ENCODE peak calls at places on chromosomes 4 and X, in five cellular contexts. T is IMR-90, M is mesenchymal stem cell, I is H9, O is H1. B is an unnamed sample.
A peak's percentile ranks its signal among the peaks of the same experiment; 100 is the strongest.

GRCh38 chrX:120604359-120604782 is 470 bp downstream of the MCTS1 start:
- DNase-seq in I (no peak), T (peak; percentile 33), M (peak; percentile 61), O (no peak), B (peak; percentile 4)

GRCh38 chr4:1082215-1083182 is 30.9 kb downstream of the RNF212 start:
- DNase-seq in I (peak; percentile 15), M (peak; percentile 69), T (peak; percentile 70), O (no peak), B (no peak)

GRCh38 chrX:122880952-122881351 is 303.1 kb upstream of the GRIA3 start:
- DNase-seq in M (no peak), I (peak; percentile 26), O (no peak), T (no peak), B (peak; percentile 25)

GRCh38 chrX:131650637-131651410 is 107.0 kb downstream of the OR13H1 start:
- DNase-seq in M (no peak), I (no peak), O (no peak), T (no peak), B (no peak)

GRCh38 chr4:84958434-84958833 is 8.1 kb downstream of the WDFY3 start:
- DNase-seq in T (no peak), M (no peak), O (no peak), I (no peak), B (peak; percentile 21)

GRCh38 chr4:75639124-75639695 is 8.9 kb upstream of the CDKL2 start:
- DNase-seq in T (no peak), M (no peak), I (no peak), O (no peak), B (no peak)

GRCh38 chr4:24121395-24122175 is 231.7 kb upstream of the PPARGC1A start:
- DNase-seq in T (peak; percentile 56), M (peak; percentile 48), O (no peak), I (no peak), B (peak; percentile 16)

GRCh38 chr4:19776929-19777328 is 474.8 kb upstream of the SLIT2 start:
- DNase-seq in T (peak; percentile 17), O (no peak), I (no peak), M (no peak), B (no peak)

GRCh38 chrX:10387011-10387410 is 230.2 kb downstream of the CLCN4 start:
- DNase-seq in M (peak; percentile 46), T (peak; percentile 41), I (no peak), O (no peak), B (peak; percentile 30)

GRCh38 chr4:168498259-168498658 is 1.4 kb downstream of the PALLD start:
- DNase-seq in O (no peak), I (no peak), M (no peak), T (peak; percentile 16), B (no peak)

GRCh38 chrX:30652527-30653414 is 452 bp upstream of the GK start:
- DNase-seq in T (peak; percentile 88), O (peak; percentile 93), I (peak; percentile 96), M (peak; percentile 93), B (peak; percentile 95)

GRCh38 chr4:84050014-84050413 is 449.1 kb downstream of the NKX6-1 start:
- DNase-seq in I (peak; percentile 63), T (no peak), M (no peak), O (no peak), B (peak; percentile 86)

GRCh38 chr4:73343432-73343831 is 60.7 kb upstream of the ALB start:
- DNase-seq in M (no peak), I (no peak), O (no peak), T (no peak), B (peak; percentile 78)

GRCh38 chrX:71532078-71532752 is 689 bp upstream of the OGT start:
- DNase-seq in O (no peak), T (peak; percentile 66), I (no peak), M (peak; percentile 83), B (no peak)

GRCh38 chrX:47748576-47748975 is 88.1 kb upstream of the ZNF81 start:
- DNase-seq in O (no peak), T (no peak), I (no peak), M (no peak), B (no peak)

GRCh38 chrX:20300822-20301221 is 34.1 kb upstream of the RPS6KA3 start:
- DNase-seq in I (no peak), T (no peak), M (no peak), O (no peak), B (peak; percentile 51)

GRCh38 chrX:149365552-149365951 is 139.6 kb downstream of the IDS start:
- DNase-seq in M (no peak), I (no peak), T (no peak), O (no peak), B (no peak)

GRCh38 chr4:3248178-3248480 is 830 bp upstream of the MSANTD1 start:
- DNase-seq in O (no peak), M (no peak), I (no peak), T (no peak), B (no peak)
- H3K18ac ChIP-seq in O (no peak overlapping the region), M (no peak overlapping the region), I (no peak overlapping the region), T (no peak overlapping the region), B (no peak overlapping the region)

GRCh38 chrX:54807524-54808108 is at the start of gene MAGED2:
- DNase-seq in M (peak; percentile 57), T (peak; percentile 16), O (no peak), I (peak; percentile 42), B (peak; percentile 26)
- H4K8ac ChIP-seq in M (peak within 1 kb of the TSS; percentile 15), T (peak within 1 kb of the TSS; percentile 89), O (peak within 1 kb of the TSS; percentile 75), I (no peak within 1 kb of the TSS), B (no peak within 1 kb of the TSS)

DNA sequence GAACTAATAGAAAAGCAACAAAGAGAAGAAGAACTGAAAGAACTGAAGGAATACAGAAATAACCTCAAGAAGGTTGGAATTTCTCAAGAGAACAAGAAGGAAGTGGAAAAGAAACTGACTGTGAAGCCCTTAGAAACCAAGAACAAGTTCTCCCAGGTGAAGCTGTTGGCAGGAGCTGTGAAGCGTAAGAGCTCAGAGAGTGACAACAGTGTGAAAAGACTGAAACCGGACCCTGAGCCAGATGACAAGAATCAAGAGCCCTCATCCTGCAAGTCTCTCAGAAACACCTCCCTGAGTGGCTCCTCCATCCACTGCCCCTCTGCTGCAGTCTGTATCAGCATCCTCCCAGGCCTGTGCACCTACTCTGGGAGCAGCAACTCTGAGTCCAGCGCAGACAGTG is 8.4 kb upstream of the FHDC1 start:
- DNase-seq in I (no peak), M (no peak), T (no peak), O (no peak), B (no peak)
- H2AK5ac ChIP-seq in I (no peak overlapping the region), M (no peak overlapping the region), T (no peak overlapping the region), O (peak overlapping the region; percentile 70), B (no peak overlapping the region)

DNA sequence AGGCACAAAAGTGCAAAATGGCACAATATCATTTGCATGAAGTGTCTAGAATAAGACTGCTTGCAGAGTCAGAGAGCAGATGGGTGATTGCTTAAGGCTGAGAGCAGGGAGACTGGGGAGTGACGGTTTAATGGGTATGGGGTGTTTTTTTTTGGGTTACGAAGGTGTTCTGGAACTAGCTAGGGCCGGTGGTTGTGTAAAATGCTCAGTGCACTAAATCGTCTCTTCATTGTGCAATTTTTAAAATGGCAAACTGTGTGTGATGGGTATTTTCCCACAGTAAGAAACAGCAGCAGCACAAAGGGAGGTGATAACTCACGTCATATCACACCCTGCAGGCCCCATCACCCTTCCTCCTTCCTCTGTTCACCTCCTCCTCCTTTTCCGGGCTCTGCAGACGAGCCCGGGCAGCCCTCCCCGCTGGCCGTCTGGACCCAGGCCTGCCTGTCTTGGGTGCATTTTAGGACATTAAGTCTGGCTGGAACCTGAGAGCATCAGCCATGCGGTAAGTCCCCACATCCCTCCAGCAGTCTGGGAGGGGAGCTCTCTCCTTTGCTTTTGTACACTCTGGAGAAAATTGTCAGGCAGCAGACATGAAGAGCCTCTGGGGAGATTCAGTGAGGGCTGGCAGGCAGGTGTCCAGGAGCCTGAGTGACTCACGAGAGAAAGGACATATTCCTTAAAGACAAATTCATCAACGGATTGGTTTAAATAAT is 42.7 kb downstream of the ASMT start:
- DNase-seq in M (no peak), I (no peak), O (no peak), T (no peak), B (no peak)
- H3K18ac ChIP-seq in M (no peak overlapping the region), I (no peak overlapping the region), O (peak overlapping the region; percentile 25), T (no peak overlapping the region), B (no peak overlapping the region)

GRCh38 chr4:140252742-140253555 is 99.0 kb upstream of the MAML3 start:
- DNase-seq in T (peak; percentile 56), O (peak; percentile 87), I (peak; percentile 81), M (peak; percentile 67), B (peak; percentile 95)

GRCh38 chr4:140254656-140255299 is 100.8 kb upstream of the MAML3 start:
- DNase-seq in T (no peak), M (peak; percentile 54), I (no peak), O (no peak), B (no peak)

GRCh38 chr4:140255467-140255866 is 101.5 kb upstream of the MAML3 start:
- DNase-seq in I (no peak), T (peak; percentile 67), M (peak; percentile 25), O (no peak), B (no peak)

GRCh38 chr4:140252144-140252741 is 98.3 kb upstream of the MAML3 start:
- DNase-seq in I (peak; percentile 64), O (peak; percentile 66), T (no peak), M (no peak), B (peak; percentile 79)

DNA sequence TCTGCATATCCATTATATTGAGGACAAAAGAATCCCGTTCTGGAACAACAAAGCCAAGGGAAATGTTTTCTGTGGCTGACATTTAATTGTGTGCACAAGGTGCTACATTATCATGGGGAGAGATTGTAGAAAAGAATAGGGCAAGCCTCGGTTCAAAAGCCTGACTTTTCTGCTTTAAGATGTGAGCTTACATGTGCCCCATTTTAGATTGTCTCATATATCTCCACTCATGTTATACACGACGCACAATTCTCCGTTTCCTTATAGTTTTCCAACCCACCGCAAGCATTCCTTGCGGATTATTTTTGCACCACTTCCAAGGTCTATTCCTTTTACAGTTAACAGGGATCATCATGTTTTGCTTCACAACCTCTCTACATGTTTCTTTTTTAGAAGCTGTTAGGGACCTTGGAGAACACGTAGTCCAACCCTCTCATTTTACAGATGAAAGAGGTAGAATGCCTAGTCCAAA is 99.6 kb upstream of the MAML3 start:
- DNase-seq in M (no peak), T (no peak), I (no peak), O (no peak), B (no peak)
- H4K8ac ChIP-seq in M (no peak overlapping the region), T (peak overlapping the region; percentile 57), I (no peak overlapping the region), O (no peak overlapping the region), B (no peak overlapping the region)

DNA sequence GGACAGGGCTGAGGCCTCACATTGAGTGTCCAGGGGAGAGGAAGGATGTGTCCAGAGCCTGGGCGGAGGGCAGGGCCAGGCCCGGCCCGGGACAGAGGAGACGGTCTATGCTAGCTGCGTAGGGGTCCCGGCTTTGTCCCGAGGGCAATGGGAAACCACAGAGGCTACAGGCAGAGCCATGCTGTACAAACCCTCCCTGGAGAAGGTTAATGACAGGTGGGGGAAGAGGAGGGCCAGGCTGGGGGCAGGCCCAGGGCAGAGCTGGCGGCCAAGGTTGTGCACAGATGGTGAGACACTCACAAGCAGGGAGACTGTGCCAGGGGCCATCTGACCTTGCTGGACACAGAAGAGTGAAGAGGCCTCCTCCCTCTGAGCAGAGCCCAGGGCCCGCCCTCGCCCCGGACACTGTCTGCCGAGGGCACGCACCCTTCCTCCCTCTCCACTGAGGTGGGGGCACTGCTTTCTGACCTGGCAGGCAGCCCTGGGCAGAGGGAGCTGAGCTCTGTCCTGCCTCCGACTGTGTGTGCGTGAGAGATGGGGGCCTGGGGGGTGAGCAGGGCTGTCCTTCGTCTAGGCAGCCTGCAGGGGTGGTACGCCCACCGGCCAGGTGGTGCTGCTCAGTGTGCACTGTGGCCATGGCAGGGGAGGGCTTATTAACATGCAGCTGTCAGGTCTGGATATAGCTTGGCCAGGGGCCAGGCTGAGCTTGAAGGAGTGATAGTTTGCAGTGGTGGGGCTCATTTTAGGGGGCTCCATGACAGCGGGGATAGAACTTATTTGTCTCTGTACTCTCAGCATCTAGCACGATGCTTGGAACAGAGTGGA is 75.7 kb upstream of the LRPAP1 start:
- DNase-seq in O (no peak), I (no peak), T (no peak), M (no peak), B (no peak)
- H2AK5ac ChIP-seq in O (no peak overlapping the region), I (no peak overlapping the region), T (no peak overlapping the region), M (no peak overlapping the region), B (no peak overlapping the region)

B was measured in mesendoderm.